ENCODE peak calls at places on chromosomes 4 and X, in eight cellular contexts. X, E, M, B, G, N, I and Z are unnamed samples.

GRCh38 chrX:121114691-121115090 is 67.3 kb downstream of the GLUD2 start:
- DNase-seq in I (no peak), M (no peak), B (no peak), X (no peak), E (no peak), N (no peak), G (no peak), Z (no peak)

GRCh38 chrX:133559909-133560308 is 144.6 kb upstream of the GPC4 start:
- DNase-seq in G (no peak), N (no peak), E (no peak), B (no peak), I (no peak), M (no peak), X (no peak), Z (no peak)

GRCh38 chr4:129278868-129279267 is 182.9 kb downstream of the C4orf33 start:
- DNase-seq in B (peak; percentile 32), M (no peak), E (peak; percentile 55), G (no peak), I (no peak), N (no peak), X (no peak), Z (no peak)

GRCh38 chrX:16101581-16101980 is 21.8 kb upstream of the GRPR start:
- DNase-seq in N (no peak), X (no peak), M (no peak), B (no peak), G (no peak), E (no peak), I (no peak), Z (no peak)

GRCh38 chr4:113094802-113095201 is 45.3 kb downstream of the ANK2 start:
- DNase-seq in N (no peak), X (no peak), E (peak; percentile 9), M (peak; percentile 22), B (peak; percentile 4), I (no peak), G (no peak), Z (no peak)

GRCh38 chr4:7752649-7753048 is 187.0 kb downstream of the AFAP1 start:
- DNase-seq in X (no peak), N (no peak), M (no peak), B (no peak), E (no peak), I (no peak), G (no peak), Z (no peak)

GRCh38 chrX:107712231-107713204 is 63.1 kb downstream of the TSC22D3 start:
- DNase-seq in X (peak; percentile 63), M (no peak), N (no peak), G (no peak), E (no peak), I (no peak), B (no peak), Z (no peak)

GRCh38 chrX:49103637-49104036 is 19.9 kb downstream of the GPKOW start:
- DNase-seq in X (no peak), G (no peak), E (no peak), B (no peak), N (no peak), I (no peak), M (no peak), Z (no peak)

GRCh38 chr4:21688596-21689265 is 259.8 kb downstream of the KCNIP4 start:
- DNase-seq in E (no peak), X (no peak), B (no peak), I (no peak), G (no peak), M (no peak), N (no peak), Z (no peak)

GRCh38 chr4:88018471-88018870 is 11.0 kb downstream of the PKD2 start:
- DNase-seq in M (no peak), N (no peak), X (no peak), G (no peak), B (no peak), I (no peak), E (peak; percentile 14), Z (no peak)

GRCh38 chrX:45322382-45322781 is 121.7 kb upstream of the DIPK2B start:
- DNase-seq in E (peak; percentile 87), I (peak; percentile 57), N (peak; percentile 4), M (peak; percentile 53), X (no peak), G (peak; percentile 0), B (no peak), Z (no peak)

GRCh38 chr4:169098054-169098896 is 88.2 kb upstream of the CBR4 start:
- DNase-seq in G (no peak), B (no peak), I (no peak), M (no peak), E (no peak), X (no peak), N (no peak), Z (no peak)

GRCh38 chr4:7863911-7864681 is 75.6 kb downstream of the AFAP1 start:
- DNase-seq in B (no peak), N (peak; percentile 45), M (no peak), X (peak; percentile 20), I (no peak), G (no peak), E (peak; percentile 40), Z (no peak)

GRCh38 chrX:826448-826847 is 195.9 kb downstream of the SHOX start:
- DNase-seq in X (no peak), M (no peak), I (no peak), N (no peak), E (no peak), B (no peak), G (no peak), Z (no peak)

GRCh38 chr4:168751263-168752225 is 254.7 kb downstream of the PALLD start:
- DNase-seq in I (no peak), M (no peak), X (no peak), E (no peak), N (no peak), G (no peak), B (no peak), Z (no peak)

GRCh38 chr4:7424553-7425111 is 10.1 kb downstream of the PSAPL1 start:
- DNase-seq in N (no peak), M (no peak), E (no peak), X (no peak), G (no peak), B (no peak), I (no peak), Z (no peak)

GRCh38 chrX:11419102-11419501 is 125.9 kb downstream of the AMELX start:
- DNase-seq in G (no peak), N (no peak), X (no peak), M (no peak), B (no peak), E (no peak), I (no peak), Z (no peak)

GRCh38 chrX:154593201-154593600 is 8.3 kb downstream of the CTAG1A start:
- DNase-seq in G (no peak), M (no peak), B (no peak), N (no peak), X (no peak), I (no peak), E (no peak), Z (no peak)

GRCh38 chr4:39568805-39569204 is 41.6 kb upstream of the UGDH start:
- DNase-seq in G (no peak), N (peak; percentile 8), M (peak; percentile 9), B (no peak), I (no peak), E (no peak), X (no peak), Z (no peak)

GRCh38 chrX:68196939-68197791 is 236.1 kb downstream of the OPHN1 start:
- DNase-seq in M (peak; percentile 62), B (peak; percentile 5), I (peak; percentile 12), G (peak; percentile 3), X (no peak), N (peak; percentile 32), E (peak; percentile 73), Z (peak; percentile 5)

GRCh38 chrX:3651272-3651671 is 62.2 kb downstream of the PRKX start:
- DNase-seq in I (peak; percentile 14), B (no peak), E (peak; percentile 59), N (peak; percentile 26), X (peak; percentile 3), G (no peak), M (peak; percentile 36), Z (no peak)

GRCh38 chr4:141571793-141572192 is 64.6 kb upstream of the IL15 start:
- DNase-seq in M (no peak), I (no peak), X (no peak), G (no peak), N (no peak), B (no peak), E (no peak), Z (no peak)

GRCh38 chr4:121950212-121950679 is 1.6 kb downstream of the TRPC3 start:
- DNase-seq in E (peak; percentile 55), N (peak; percentile 78), B (peak; percentile 23), I (peak; percentile 36), G (peak; percentile 35), X (peak; percentile 74), M (peak; percentile 51), Z (peak; percentile 95)

GRCh38 chr4:153579872-153580271 is 104.2 kb upstream of the TLR2 start:
- DNase-seq in M (no peak), N (no peak), B (no peak), I (no peak), E (no peak), G (no peak), X (no peak), Z (no peak)